ENCODE peak calls at places on chromosomes 13 and 19, in ten cellular contexts. D, H, J, K, Q, E, C, P, A and V are unnamed samples.

GRCh38 chr19:29539131-29539530 is 13.3 kb downstream of the VSTM2B start:
- DNase-seq in D (no peak), H (no peak), J (no peak), K (no peak), Q (no peak), E (peak; percentile 28), C (no peak), P (no peak), A (peak; percentile 32), V (no peak)

GRCh38 chr19:38509027-38509426 is 75.5 kb downstream of the RYR1 start:
- DNase-seq in D (no peak), H (no peak), J (no peak), K (no peak), Q (no peak), E (no peak), C (no peak), P (no peak), A (no peak), V (no peak)

GRCh38 chr13:91141619-91142061 is 205.8 kb upstream of the MIR17HG start:
- DNase-seq in D (no peak), H (no peak), J (no peak), K (no peak), Q (no peak), E (no peak), C (no peak), P (no peak), A (no peak), V (no peak)

GRCh38 chr13:98853791-98854191 is 101.3 kb upstream of the SLC15A1 start:
- DNase-seq in D (no peak), H (no peak), J (no peak), K (no peak), Q (no peak), E (no peak), C (peak; percentile 58), P (no peak), A (no peak), V (no peak)

GRCh38 chr13:113935081-113935511 is 38.8 kb downstream of the C13orf46 start:
- DNase-seq in D (no peak), H (no peak), J (no peak), K (no peak), Q (no peak), E (peak; percentile 70), C (peak; percentile 37), P (no peak), A (peak; percentile 38), V (peak; percentile 50)

GRCh38 chr19:470701-471100 is 9.9 kb upstream of the SHC2 start:
- DNase-seq in D (no peak), H (no peak), J (no peak), K (no peak), Q (no peak), E (no peak), C (no peak), P (no peak), A (no peak), V (no peak)

GRCh38 chr19:28454083-28454482 is 758.9 kb downstream of the UQCRFS1 start:
- DNase-seq in D (no peak), H (no peak), J (no peak), K (no peak), Q (no peak), E (no peak), C (no peak), P (no peak), A (no peak), V (no peak)

GRCh38 chr13:101773062-101773461 is 320.6 kb downstream of the ITGBL1 start:
- DNase-seq in D (no peak), H (no peak), J (no peak), K (no peak), Q (no peak), E (no peak), C (no peak), P (no peak), A (no peak), V (no peak)

GRCh38 chr19:44955500-44956439 is 590 bp downstream of the CLPTM1 start:
- DNase-seq in D (no peak), H (no peak), J (peak; percentile 28), K (no peak), Q (no peak), E (no peak), C (no peak), P (no peak), A (no peak), V (peak; percentile 80)

GRCh38 chr19:41095703-41096102 is 7.5 kb downstream of the CYP2A13 start:
- DNase-seq in D (no peak), H (no peak), J (no peak), K (no peak), Q (no peak), E (no peak), C (no peak), P (no peak), A (no peak), V (no peak)

GRCh38 chr19:43329989-43330388 is 23.5 kb upstream of the CD177 start:
- DNase-seq in D (no peak), H (no peak), J (no peak), K (no peak), Q (no peak), E (no peak), C (no peak), P (no peak), A (no peak), V (no peak)

GRCh38 chr19:27971071-27971470 is 1241.9 kb downstream of the UQCRFS1 start:
- DNase-seq in D (no peak), H (no peak), J (peak; percentile 32), K (no peak), Q (no peak), E (peak; percentile 74), C (no peak), P (no peak), A (no peak), V (no peak)

GRCh38 chr19:17409990-17410389 is 4.6 kb upstream of the BST2 start:
- DNase-seq in D (no peak), H (no peak), J (no peak), K (peak; percentile 92), Q (no peak), E (no peak), C (no peak), P (no peak), A (no peak), V (no peak)

GRCh38 chr13:100544866-100545683 is 43.5 kb downstream of the GGACT start:
- DNase-seq in D (peak; percentile 80), H (no peak), J (no peak), K (peak; percentile 65), Q (no peak), E (peak; percentile 45), C (peak; percentile 80), P (no peak), A (no peak), V (no peak)

GRCh38 chr13:112616586-112617381 is 28.8 kb upstream of the TUBGCP3 start:
- DNase-seq in D (no peak), H (peak; percentile 5), J (peak; percentile 53), K (peak; percentile 59), Q (peak; percentile 55), E (peak; percentile 78), C (no peak), P (peak; percentile 70), A (no peak), V (no peak)

GRCh38 chr13:78631077-78631476 is 27.7 kb upstream of the POU4F1 start:
- DNase-seq in D (no peak), H (no peak), J (no peak), K (no peak), Q (no peak), E (no peak), C (no peak), P (no peak), A (no peak), V (no peak)
- H3K36me3 ChIP-seq in D (no peaks in the 10 kb centered on the region), H (peaks cover 63% of the 10 kb centered on the region), J (peaks cover 35% of the 10 kb centered on the region), K (peaks cover 4% of the 10 kb centered on the region), Q (peaks cover 11% of the 10 kb centered on the region), E (peaks cover 54% of the 10 kb centered on the region), C (peaks cover 68% of the 10 kb centered on the region), P (peaks cover 12% of the 10 kb centered on the region), A (no peaks in the 10 kb centered on the region), V (peaks cover 38% of the 10 kb centered on the region)

GRCh38 chr13:26324294-26324693 is 70.4 kb downstream of the CDK8 start:
- DNase-seq in D (no peak), H (no peak), J (no peak), K (no peak), Q (no peak), E (no peak), C (no peak), P (no peak), A (no peak), V (no peak)

GRCh38 chr13:26323127-26323526 is 69.2 kb downstream of the CDK8 start:
- DNase-seq in D (no peak), H (no peak), J (no peak), K (no peak), Q (no peak), E (no peak), C (no peak), P (no peak), A (no peak), V (no peak)

GRCh38 chr13:26325876-26326275 is 71.9 kb downstream of the CDK8 start:
- DNase-seq in D (no peak), H (no peak), J (no peak), K (no peak), Q (no peak), E (no peak), C (no peak), P (no peak), A (no peak), V (no peak)

GRCh38 chr13:26324867-26325266 is 70.9 kb downstream of the CDK8 start:
- DNase-seq in D (no peak), H (no peak), J (no peak), K (no peak), Q (no peak), E (no peak), C (no peak), P (no peak), A (no peak), V (no peak)

GRCh38 chr13:26323764-26324163 is 69.8 kb downstream of the CDK8 start:
- DNase-seq in D (no peak), H (no peak), J (no peak), K (no peak), Q (no peak), E (no peak), C (no peak), P (no peak), A (no peak), V (no peak)
- H3K27me3 ChIP-seq in D (no peaks in the 10 kb centered on the region), H (no peaks in the 10 kb centered on the region), J (no peaks in the 10 kb centered on the region), K (no peaks in the 10 kb centered on the region), Q (no peaks in the 10 kb centered on the region), E (no peaks in the 10 kb centered on the region), C (no peaks in the 10 kb centered on the region), P (no peaks in the 10 kb centered on the region), A (no peaks in the 10 kb centered on the region), V (no peaks in the 10 kb centered on the region)

DNA sequence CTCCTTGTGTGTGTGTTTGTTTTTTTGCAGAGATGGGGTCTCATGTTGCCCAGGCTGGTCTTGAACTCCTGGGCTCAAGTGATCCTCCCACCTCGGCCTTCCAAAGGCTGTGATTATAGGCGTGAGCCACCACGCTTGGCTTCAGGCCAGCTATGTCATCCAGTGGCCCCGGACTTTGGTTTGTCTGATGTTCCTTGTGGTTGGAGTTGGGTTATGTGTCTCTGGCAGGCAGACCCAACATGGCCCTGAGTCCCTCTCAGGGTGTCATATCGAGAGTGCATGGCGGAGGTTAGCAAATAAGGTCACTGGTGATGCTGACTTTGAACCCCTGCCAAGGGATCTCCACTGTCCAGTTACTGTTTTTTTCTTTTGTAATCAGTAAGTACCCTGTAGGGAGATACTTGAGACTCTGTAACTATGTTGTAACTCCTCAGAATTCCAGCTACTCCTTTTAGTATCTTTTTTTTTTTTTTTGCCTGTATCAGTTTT is 37.3 kb downstream of the SMARCA4 start:
- DNase-seq in D (no peak), H (no peak), J (no peak), K (peak; percentile 89), Q (no peak), E (no peak), C (peak; percentile 64), P (no peak), A (peak; percentile 80), V (no peak)
- H3K36me3 ChIP-seq in D (peaks cover 14% of the 10 kb centered on the region), H (peaks cover 82% of the 10 kb centered on the region), J (peaks cover 71% of the 10 kb centered on the region), K (peaks cover 66% of the 10 kb centered on the region), Q (peaks cover 54% of the 10 kb centered on the region), E (peaks cover 82% of the 10 kb centered on the region), C (peaks cover 83% of the 10 kb centered on the region), P (peaks cover 87% of the 10 kb centered on the region), A (no peaks in the 10 kb centered on the region), V (peaks cover 89% of the 10 kb centered on the region)

GRCh38 chr13:20157387-20157786 is 3.5 kb downstream of the GJA3 start:
- DNase-seq in D (no peak), H (no peak), J (no peak), K (no peak), Q (no peak), E (peak; percentile 10), C (no peak), P (no peak), A (no peak), V (no peak)
- H3K27me3 ChIP-seq in D (no peaks in the 10 kb centered on the region), H (no peaks in the 10 kb centered on the region), J (peaks cover 3% of the 10 kb centered on the region), K (peaks cover 82% of the 10 kb centered on the region), Q (no peaks in the 10 kb centered on the region), E (peaks cover 58% of the 10 kb centered on the region), C (no peaks in the 10 kb centered on the region), P (peaks cover 87% of the 10 kb centered on the region), A (peaks cover 27% of the 10 kb centered on the region), V (peaks cover 79% of the 10 kb centered on the region)